ENCODE peak calls at places on chromosome 18, in four cellular contexts. H is posterior cingulate gyrus, I is C1 segment of cervical spinal cord, D is HEK293T. R is an unnamed sample.

GRCh38 chr18:76679259-76679658 is 143.1 kb upstream of the ZNF236 start:
- DNase-seq in D (peak), H (no peak), I (no peak), R (no peak)

GRCh38 chr18:72849671-72850070 is 18.1 kb downstream of the NETO1 start:
- DNase-seq in I (no peak), D (no peak), H (no peak), R (no peak)

GRCh38 chr18:40555914-40556313 is 1399.1 kb upstream of the PIK3C3 start:
- DNase-seq in H (no peak), D (no peak), I (no peak), R (no peak)

GRCh38 chr18:79819951-79820351 is 22.2 kb downstream of the KCNG2 start:
- DNase-seq in I (peak), H (no peak), D (no peak), R (no peak)

GRCh38 chr18:3907955-3908354 is 458.0 kb downstream of the TGIF1 start:
- DNase-seq in I (no peak), H (no peak), D (no peak), R (no peak)

GRCh38 chr18:69490813-69491212 is 90.1 kb downstream of the DOK6 start:
- DNase-seq in D (no peak), H (no peak), I (no peak), R (no peak)

GRCh38 chr18:33097126-33097525 is 324.3 kb upstream of the KLHL14 start:
- DNase-seq in H (no peak), I (no peak), D (no peak), R (no peak)

GRCh38 chr18:65725421-65726050 is 25.3 kb upstream of the CDH7 start:
- DNase-seq in D (peak), H (no peak), I (no peak), R (peak)

GRCh38 chr18:7452331-7452730 is 114.8 kb upstream of the PTPRM start:
- DNase-seq in H (no peak), D (peak), I (peak), R (peak)

GRCh38 chr18:63298393-63299015 is 21.1 kb downstream of the BCL2 start:
- DNase-seq in I (no peak), H (no peak), D (no peak), R (no peak)

GRCh38 chr18:36441426-36441870 is 143.9 kb downstream of the FHOD3 start:
- DNase-seq in H (no peak), I (no peak), D (no peak), R (no peak)

GRCh38 chr18:53070706-53071105 is 730.7 kb downstream of the DCC start:
- DNase-seq in H (no peak), D (no peak), I (no peak), R (no peak)

GRCh38 chr18:63890226-63890949 is 2.9 kb downstream of the SERPINB2 start:
- DNase-seq in D (no peak), I (no peak), H (no peak), R (no peak)

R was measured in NT2/D1.